ENCODE peak calls at places on chromosomes 11 and 22, in six cellular contexts. P, R, T, V, H and U are unnamed samples.

GRCh38 chr11:107370390-107370789 is 87.2 kb downstream of the CWF19L2 start:
- DNase-seq in T (no peak), R (no peak), P (no peak), H (no peak), V (no peak), U (no peak)

GRCh38 chr11:59891781-59892181 is 13.2 kb downstream of the OOSP3 start:
- DNase-seq in T (no peak), V (no peak), R (no peak), P (no peak), H (peak; percentile 29), U (peak; percentile 38)

GRCh38 chr11:68044145-68044813 is 5.5 kb downstream of the TCIRG1 start:
- DNase-seq in V (peak; percentile 36), T (no peak), H (no peak), P (peak; percentile 58), R (no peak), U (no peak)

GRCh38 chr11:122240621-122241020 is 124.6 kb upstream of the BLID start:
- DNase-seq in P (no peak), H (no peak), T (no peak), R (no peak), V (no peak), U (no peak)

GRCh38 chr11:133955091-133955846 is 1.5 kb downstream of the IGSF9B start:
- DNase-seq in R (no peak), V (peak; percentile 75), P (no peak), H (peak; percentile 73), T (no peak), U (peak; percentile 57)

GRCh38 chr11:130522284-130522961 is 74.0 kb downstream of the ADAMTS15 start:
- DNase-seq in H (peak; percentile 94), R (peak; percentile 77), V (peak; percentile 96), T (peak; percentile 81), P (peak; percentile 74), U (peak; percentile 97)

GRCh38 chr22:25961699-25962098 is 207.6 kb upstream of the SEZ6L start:
- DNase-seq in R (no peak), H (no peak), V (no peak), T (no peak), P (no peak), U (no peak)

GRCh38 chr11:44853674-44854073 is 97.0 kb downstream of the TP53I11 start:
- DNase-seq in P (no peak), H (no peak), R (no peak), V (no peak), T (no peak), U (no peak)

GRCh38 chr11:125165111-125165663 is 636 bp downstream of the PKNOX2 start:
- DNase-seq in V (peak; percentile 72), H (no peak), T (no peak), R (no peak), P (peak; percentile 54), U (peak; percentile 66)

GRCh38 chr11:99548264-99548663 is 527.5 kb downstream of the CNTN5 start:
- DNase-seq in T (no peak), H (no peak), V (no peak), R (no peak), P (no peak), U (no peak)

GRCh38 chr22:36052505-36052941 is 23.9 kb upstream of the RBFOX2 start:
- DNase-seq in T (peak; percentile 44), V (no peak), P (no peak), H (no peak), R (peak; percentile 26), U (no peak)

GRCh38 chr11:1082728-1083620 is 8.3 kb downstream of the MUC2 start:
- DNase-seq in H (no peak), P (no peak), T (no peak), R (no peak), V (peak; percentile 43), U (no peak)
- H3K4me1 ChIP-seq in H (no peaks in the 10 kb centered on the region), P (no peaks in the 10 kb centered on the region), T (no peaks in the 10 kb centered on the region), R (no peaks in the 10 kb centered on the region), V (no peaks in the 10 kb centered on the region), U (no peaks in the 10 kb centered on the region)

GRCh38 chr11:93783767-93784151 is 323 bp upstream of the MED17 start:
- DNase-seq in V (no peak), P (no peak), H (no peak), R (peak; percentile 28), T (no peak), U (no peak)
- H3K4me3 ChIP-seq in V (peak overlapping the region; percentile 94), P (peak overlapping the region; percentile 83), H (peak overlapping the region; percentile 99), R (peak overlapping the region; percentile 92), T (peak overlapping the region; percentile 83), U (peak overlapping the region; percentile 99)

DNA sequence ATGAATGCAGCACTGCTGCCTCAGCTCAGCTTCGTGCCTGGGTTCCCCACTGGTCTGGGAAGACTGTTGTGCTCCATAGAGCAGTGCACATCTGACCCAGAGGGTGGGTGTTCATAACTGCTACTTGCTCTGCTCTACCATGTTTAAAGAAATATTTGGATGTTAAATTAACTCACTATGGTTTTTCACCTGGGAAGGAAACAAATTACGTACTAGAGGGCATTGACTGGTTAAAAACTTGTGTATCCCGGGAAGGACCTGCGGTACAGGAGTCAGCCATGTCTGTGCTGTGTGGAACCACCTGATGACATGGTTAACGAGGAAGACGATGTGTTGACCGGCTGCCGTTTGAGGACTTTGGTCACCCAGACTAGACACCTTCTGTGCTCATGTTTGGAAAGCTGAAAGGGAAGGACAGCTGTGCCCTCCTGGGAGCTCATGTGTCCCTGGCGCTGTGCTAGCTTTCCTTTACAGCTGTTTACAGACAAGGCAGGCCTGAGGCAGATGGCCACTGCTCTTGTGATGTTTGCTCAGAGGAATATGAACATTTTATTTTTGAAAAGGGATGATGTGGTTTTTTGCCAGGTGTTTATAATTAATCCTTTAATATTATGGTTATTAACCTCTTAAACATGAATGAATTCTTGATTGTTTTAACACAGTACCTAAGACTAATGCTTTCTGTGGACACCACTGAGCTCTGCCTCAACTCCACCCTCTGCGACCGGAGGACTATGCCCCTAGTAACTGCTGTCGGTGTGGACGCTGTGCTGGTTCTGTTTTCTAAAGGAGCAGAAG is 14.3 kb upstream of the AIFM3 start:
- DNase-seq in T (no peak), P (no peak), V (no peak), R (no peak), H (no peak), U (no peak)
- H3K27ac ChIP-seq in T (no peak overlapping the region), P (peak overlapping the region; percentile 13), V (no peak overlapping the region), R (no peak overlapping the region), H (no peak overlapping the region), U (peak overlapping the region; percentile 68)

GRCh38 chr22:33906954-33907353 is 13.3 kb downstream of the LARGE1 start:
- DNase-seq in V (no peak), T (no peak), H (no peak), P (no peak), R (no peak), U (no peak)

GRCh38 chr22:33913188-33913587 is 7.1 kb downstream of the LARGE1 start:
- DNase-seq in T (no peak), P (no peak), R (no peak), H (no peak), V (no peak), U (no peak)

GRCh38 chr22:33908201-33909074 is 11.8 kb downstream of the LARGE1 start:
- DNase-seq in R (no peak), T (no peak), V (no peak), H (no peak), P (no peak), U (no peak)

GRCh38 chr22:33909075-33909458 is 11.2 kb downstream of the LARGE1 start:
- DNase-seq in T (peak; percentile 12), H (peak; percentile 35), R (no peak), P (no peak), V (peak; percentile 57), U (peak; percentile 64)

GRCh38 chr22:33909906-33910305 is 10.4 kb downstream of the LARGE1 start:
- DNase-seq in T (no peak), V (no peak), P (no peak), R (no peak), H (no peak), U (peak; percentile 21)
- H3K4me1 ChIP-seq in T (peaks cover 4% of the 10 kb centered on the region), V (peaks cover 30% of the 10 kb centered on the region), P (no peaks in the 10 kb centered on the region), R (no peaks in the 10 kb centered on the region), H (peaks cover 61% of the 10 kb centered on the region), U (peaks cover 4% of the 10 kb centered on the region)